ENCODE peak calls at places on chromosomes 2 and 18, in four cellular contexts. Y is thyroid gland, J is spleen, N is tibial artery. B is an unnamed sample.

GRCh38 chr2:158317642-158318041 is 138.9 kb downstream of the CCDC148 start:
- DNase-seq in J (no peak), N (no peak), Y (no peak), B (no peak)

GRCh38 chr2:47401789-47402554 is 984 bp upstream of the MSH2 start:
- DNase-seq in Y (no peak), N (no peak), J (no peak), B (no peak)

GRCh38 chr18:8601277-8602032 is 7.8 kb upstream of the RAB12 start:
- DNase-seq in Y (no peak), N (no peak), J (no peak), B (no peak)

GRCh38 chr2:121731366-121731765 is 5.3 kb downstream of the NIFK start:
- DNase-seq in N (no peak), Y (no peak), J (no peak), B (no peak)

GRCh38 chr2:188588235-188588634 is 296.6 kb downstream of the GULP1 start:
- DNase-seq in J (no peak), N (no peak), Y (no peak), B (no peak)

GRCh38 chr2:38498039-38498438 is 104.7 kb downstream of the HNRNPLL start:
- DNase-seq in J (no peak), N (no peak), Y (no peak), B (no peak)

GRCh38 chr18:12516049-12516677 is 108.4 kb downstream of the PRELID3A start:
- DNase-seq in N (no peak), Y (no peak), J (no peak), B (no peak)

GRCh38 chr2:109174214-109174613 is 45.2 kb downstream of the SH3RF3 start:
- DNase-seq in N (no peak), Y (no peak), J (no peak), B (no peak)

GRCh38 chr2:17068016-17068415 is 402.4 kb upstream of the CYRIA start:
- DNase-seq in N (no peak), J (no peak), Y (no peak), B (no peak)

GRCh38 chr2:196143641-196144236 is 27.6 kb downstream of the STK17B start:
- DNase-seq in Y (no peak), N (no peak), J (no peak), B (no peak)

GRCh38 chr2:232315923-232316299 is 62.6 kb upstream of the ALPP start:
- DNase-seq in J (no peak), N (no peak), Y (no peak), B (no peak)

GRCh38 chr2:36397728-36398413 is 42.3 kb downstream of the CRIM1 start:
- DNase-seq in J (no peak), Y (no peak), N (no peak), B (no peak)

GRCh38 chr2:240584486-240585031 is 2.0 kb upstream of the CAPN10 start:
- DNase-seq in J (peak; percentile 80), Y (no peak), N (no peak), B (no peak)

GRCh38 chr18:58194028-58194427 is 150.0 kb downstream of the NEDD4L start:
- DNase-seq in N (no peak), Y (no peak), J (no peak), B (no peak)

GRCh38 chr2:136235451-136236418 is 117.8 kb upstream of the CXCR4 start:
- DNase-seq in N (no peak), Y (no peak), J (no peak), B (no peak)

GRCh38 chr18:31230495-31230894 is 67.8 kb upstream of the DSC1 start:
- DNase-seq in Y (no peak), J (no peak), N (no peak), B (no peak)

GRCh38 chr2:177241771-177242135 is 22.8 kb downstream of the NFE2L2 start:
- DNase-seq in Y (no peak), N (no peak), J (no peak), B (no peak)

GRCh38 chr2:70947556-70948184 is 12.0 kb downstream of the ATP6V1B1 start:
- DNase-seq in J (no peak), N (no peak), Y (no peak), B (no peak)

GRCh38 chr2:65364054-65364651 is 68.2 kb downstream of the SPRED2 start:
- DNase-seq in N (no peak), Y (no peak), J (no peak), B (no peak)

GRCh38 chr18:3857544-3857943 is 407.6 kb downstream of the TGIF1 start:
- DNase-seq in N (no peak), J (no peak), Y (no peak), B (no peak)

GRCh38 chr18:39434223-39434622 is 1868.6 kb upstream of the CELF4 start:
- DNase-seq in J (no peak), Y (no peak), N (no peak), B (no peak)

GRCh38 chr2:20582600-20583221 is 68.2 kb downstream of the HS1BP3 start:
- DNase-seq in J (peak; percentile 56), Y (no peak), N (no peak), B (no peak)

GRCh38 chr2:128642801-128643200 is 324.1 kb upstream of the HS6ST1 start:
- DNase-seq in Y (no peak), N (no peak), J (peak; percentile 24), B (no peak)

GRCh38 chr2:233707979-233708644 is 4.6 kb upstream of the UGT1A5 start:
- DNase-seq in J (no peak), N (no peak), Y (no peak), B (no peak)

GRCh38 chr2:46954951-46955571 is 39.5 kb upstream of the MCFD2 start:
- DNase-seq in Y (peak; percentile 82), N (peak; percentile 84), J (no peak), B (no peak)

GRCh38 chr18:50757358-50757757 is 62.5 kb downstream of the MRO start:
- DNase-seq in N (no peak), J (no peak), Y (no peak), B (no peak)

GRCh38 chr18:28164772-28165483 is 12.0 kb downstream of the CDH2 start:
- DNase-seq in Y (no peak), N (no peak), J (no peak), B (no peak)

GRCh38 chr18:23825978-23826405 is 136.7 kb downstream of the LAMA3 start:
- DNase-seq in N (peak; percentile 91), J (no peak), Y (peak; percentile 24), B (no peak)

GRCh38 chr2:180497621-180498152 is 482.7 kb upstream of the UBE2E3 start:
- DNase-seq in Y (no peak), J (no peak), N (no peak), B (no peak)

GRCh38 chr18:34128436-34128835 is 96.3 kb downstream of the NOL4 start:
- DNase-seq in Y (no peak), J (no peak), N (no peak), B (no peak)

GRCh38 chr2:239569401-239570090 is 168.7 kb upstream of the HDAC4 start:
- DNase-seq in N (no peak), J (peak; percentile 66), Y (no peak), B (no peak)

GRCh38 chr2:121502246-121502645 is 28.4 kb upstream of the RNU4ATAC start:
- DNase-seq in Y (no peak), J (no peak), N (no peak), B (no peak)

GRCh38 chr2:217954469-217954868 is 48.3 kb downstream of the TNS1 start:
- DNase-seq in Y (peak; percentile 81), N (peak; percentile 24), J (peak; percentile 57), B (no peak)

GRCh38 chr2:220053919-220054318 is 426.5 kb downstream of the SLC4A3 start:
- DNase-seq in J (no peak), Y (no peak), N (no peak), B (peak; percentile 16)

GRCh38 chr18:14971461-14972185 is 223.7 kb downstream of the ANKRD30B start:
- DNase-seq in N (no peak), Y (peak; percentile 78), J (no peak), B (no peak)

GRCh38 chr2:80028584-80028983 is 276.0 kb downstream of the LRRTM1 start:
- DNase-seq in Y (no peak), N (no peak), J (no peak), B (no peak)

GRCh38 chr2:27078267-27079194 is at the start of gene EMILIN1:
- DNase-seq in Y (peak; percentile 43), N (peak; percentile 92), J (peak; percentile 82), B (no peak)

DNA sequence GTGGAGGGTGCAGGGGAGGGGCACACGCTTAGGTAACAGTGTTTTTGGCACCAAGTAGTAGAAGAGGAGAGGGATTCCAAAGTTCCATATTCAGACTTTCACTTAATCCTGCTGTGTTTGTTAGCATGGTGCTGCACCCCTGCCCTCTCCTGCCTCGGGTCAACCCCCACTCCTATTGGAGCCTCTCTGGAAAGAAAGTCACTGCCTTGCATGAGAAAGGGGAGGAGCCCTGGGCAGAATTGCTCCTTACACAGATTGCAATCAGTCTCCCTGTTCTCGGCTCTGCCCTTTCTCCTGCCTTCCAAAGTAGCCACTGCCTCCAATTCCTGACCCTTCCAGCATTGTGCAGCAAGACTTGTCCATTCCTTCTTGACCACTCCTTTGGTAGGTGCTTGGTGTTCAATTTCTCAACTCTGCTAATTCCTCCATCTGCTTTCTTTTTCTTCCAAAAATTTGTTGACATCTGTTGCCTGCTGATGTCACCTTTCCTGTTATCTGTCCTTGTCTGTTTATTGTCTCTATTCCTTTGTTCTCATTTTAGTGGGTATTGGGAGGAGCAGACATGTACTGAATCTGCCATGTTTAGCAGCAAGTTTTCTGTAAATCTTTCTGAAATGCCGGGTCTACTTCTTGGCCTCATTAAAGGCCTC is 225.4 kb downstream of the LOXHD1 start:
- DNase-seq in N (no peak), Y (no peak), J (no peak), B (no peak)
- H3K27ac ChIP-seq in N (no peak overlapping the region), Y (no peak overlapping the region), J (no peak overlapping the region), B (no peak overlapping the region)

GRCh38 chr2:73084971-73085370 is 13.5 kb upstream of the SFXN5 start:
- DNase-seq in Y (no peak), J (no peak), N (no peak), B (no peak)
- H3K36me3 ChIP-seq in Y (no peaks in the 10 kb centered on the region), J (peaks cover 5% of the 10 kb centered on the region), N (peaks cover 68% of the 10 kb centered on the region), B (peaks cover 5% of the 10 kb centered on the region)

DNA sequence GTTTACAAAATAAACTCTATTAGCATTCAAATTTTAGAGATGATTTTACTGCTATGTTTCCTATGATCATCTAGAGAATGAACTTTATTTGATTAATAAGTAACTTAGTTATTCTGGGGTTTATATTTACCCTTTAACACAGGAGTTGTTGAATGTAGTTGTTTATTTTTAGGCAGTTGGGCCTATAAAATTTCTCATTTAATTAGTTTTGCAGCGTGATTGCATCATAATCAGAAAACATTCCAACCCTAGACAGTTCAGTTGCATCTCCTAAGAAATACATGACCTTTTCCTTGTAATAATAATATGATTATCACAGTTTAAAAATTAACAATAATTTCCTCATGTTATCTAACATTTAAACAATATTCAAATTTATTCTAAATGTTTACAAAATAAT is 224.7 kb upstream of the CDH7 start:
- DNase-seq in J (no peak), Y (no peak), N (no peak), B (no peak)
- H3K27ac ChIP-seq in J (no peak overlapping the region), Y (no peak overlapping the region), N (no peak overlapping the region), B (no peak overlapping the region)

GRCh38 chr2:238252766-238253630 is 13.2 kb upstream of the HES6 start:
- DNase-seq in J (peak; percentile 74), Y (no peak), N (no peak), B (no peak)
- H3K36me3 ChIP-seq in J (peaks cover 59% of the 10 kb centered on the region), Y (peaks cover 49% of the 10 kb centered on the region), N (peaks cover 100% of the 10 kb centered on the region), B (no peaks in the 10 kb centered on the region)

DNA sequence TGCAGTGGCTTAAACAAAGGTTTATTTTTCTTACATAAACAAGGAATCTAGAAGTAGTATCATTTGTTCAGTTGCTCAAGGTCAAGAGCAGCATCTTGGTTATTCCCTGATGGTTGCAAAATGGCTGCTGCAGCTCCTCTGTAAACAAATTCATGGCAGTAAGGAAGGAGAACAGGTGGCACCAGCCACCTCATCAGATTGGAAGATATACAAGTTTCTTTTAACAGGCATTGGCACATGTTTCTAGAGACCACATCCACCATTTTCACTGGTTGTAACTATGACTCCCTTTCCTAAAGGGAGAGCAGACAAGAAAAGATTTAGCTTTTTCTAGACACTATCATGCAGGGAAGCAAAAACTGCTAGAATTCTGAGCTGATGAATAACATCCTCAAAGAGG is 46.3 kb downstream of the PKDCC start:
- DNase-seq in N (no peak), J (no peak), Y (no peak), B (no peak)
- H3K27ac ChIP-seq in N (no peak overlapping the region), J (no peak overlapping the region), Y (no peak overlapping the region), B (no peak overlapping the region)

GRCh38 chr2:222239091-222239490 is 59.7 kb downstream of the PAX3 start:
- DNase-seq in J (no peak), N (no peak), Y (no peak), B (no peak)
- H3K36me3 ChIP-seq in J (no peaks in the 10 kb centered on the region), N (no peaks in the 10 kb centered on the region), Y (no peaks in the 10 kb centered on the region), B (no peaks in the 10 kb centered on the region)

B was measured in iPS DF 6.9.